ENCODE peak calls at places on chromosome 16, in nine cellular contexts. O is fibroblast of the conjunctiva; C is omental fat pad; Q is colonic mucosa; W is non-pigmented ciliary epithelial cell; L is HFFc6; H is hepatic stellate cell; X is stimulated activated CD4-positive, alpha-beta T cell treated with anti-CD3 and anti-CD28 coated beads, Interleukin-12 subunit alpha, Interleukin-12 subunit beta, amount 100 ng/mL, for 24 hours; T is activated B cell treated with CpG ODN at 0.5 μM for 24 hours. B is an unnamed sample.

GRCh38 chr16:4970010-4970409 is 11.9 kb downstream of the SEC14L5 start:
- DNase-seq in X (no peak), Q (no peak), W (no peak), L (no peak), O (no peak), T (no peak), H (no peak), C (no peak), B (no peak)

GRCh38 chr16:12426122-12426521 is 377.6 kb downstream of the CPPED1 start:
- DNase-seq in T (no peak), Q (no peak), L (peak), W (peak), C (no peak), X (no peak), O (no peak), H (no peak), B (peak)

GRCh38 chr16:12084436-12084835 is 107.9 kb downstream of the SNX29 start:
- DNase-seq in C (no peak), O (no peak), Q (no peak), X (no peak), W (no peak), H (no peak), T (no peak), L (no peak), B (no peak)

GRCh38 chr16:63458842-63459241 is 1422.6 kb upstream of the CDH8 start:
- DNase-seq in T (no peak), C (no peak), X (no peak), W (no peak), H (no peak), L (no peak), Q (no peak), O (no peak), B (no peak)

GRCh38 chr16:80006175-80006895 is 405.8 kb upstream of the MAF start:
- DNase-seq in O (no peak), X (no peak), H (no peak), C (no peak), L (no peak), W (no peak), Q (peak), T (no peak), B (no peak)

GRCh38 chr16:85158702-85159225 is 46.5 kb upstream of the CIBAR2 start:
- DNase-seq in W (no peak), O (no peak), T (no peak), C (no peak), H (no peak), L (no peak), X (no peak), Q (no peak), B (no peak)

GRCh38 chr16:57993452-57993851 is 7.0 kb downstream of the ZNF319 start:
- DNase-seq in O (no peak), T (no peak), X (no peak), L (no peak), W (no peak), Q (no peak), H (no peak), C (no peak), B (no peak)

GRCh38 chr16:8660841-8661301 is 13.5 kb upstream of the ABAT start:
- DNase-seq in C (no peak), T (no peak), L (peak), Q (peak), W (no peak), O (peak), X (peak), H (peak), B (peak)

GRCh38 chr16:24858219-24859041 is 12.7 kb downstream of the SLC5A11 start:
- DNase-seq in C (no peak), T (peak), L (peak), W (no peak), O (no peak), X (peak), H (peak), Q (peak), B (peak)

GRCh38 chr16:30053376-30054015 is 12.1 kb upstream of the ALDOA start:
- DNase-seq in W (no peak), C (no peak), X (no peak), O (no peak), L (peak), T (no peak), H (peak), Q (no peak), B (peak)

GRCh38 chr16:79182618-79183017 is 417.9 kb downstream of the MAF start:
- DNase-seq in C (no peak), Q (no peak), X (no peak), L (no peak), T (no peak), W (no peak), H (no peak), O (no peak), B (no peak)

GRCh38 chr16:12093902-12094301 is 117.4 kb downstream of the SNX29 start:
- DNase-seq in C (no peak), H (no peak), X (no peak), T (no peak), W (no peak), Q (no peak), O (no peak), L (no peak), B (no peak)

GRCh38 chr16:64907844-64908243 is 214.0 kb downstream of the CDH11 start:
- DNase-seq in Q (no peak), C (no peak), L (no peak), O (no peak), X (no peak), H (no peak), T (no peak), W (no peak), B (no peak)

GRCh38 chr16:19886061-19886792 is 1.6 kb upstream of the GPRC5B start:
- DNase-seq in W (peak), T (peak), H (peak), Q (peak), O (peak), C (peak), X (peak), L (peak), B (peak)

GRCh38 chr16:86248325-86248905 is 261.9 kb upstream of the FOXF1 start:
- DNase-seq in C (no peak), X (no peak), H (no peak), O (no peak), L (no peak), W (no peak), Q (peak), T (no peak), B (no peak)

GRCh38 chr16:89697161-89697615 is 4.3 kb downstream of the SPATA2L start:
- DNase-seq in L (no peak), Q (no peak), C (no peak), T (no peak), O (no peak), H (no peak), X (no peak), W (no peak), B (no peak)

GRCh38 chr16:29683543-29684090 is 4.6 kb downstream of the QPRT start:
- DNase-seq in T (no peak), Q (no peak), O (no peak), H (no peak), W (no peak), C (no peak), X (no peak), L (no peak), B (no peak)

GRCh38 chr16:12086861-12087260 is 110.3 kb downstream of the SNX29 start:
- DNase-seq in Q (no peak), H (no peak), L (no peak), X (no peak), O (no peak), C (no peak), T (no peak), W (no peak), B (no peak)

GRCh38 chr16:30065943-30066881 is 652 bp downstream of the ALDOA start:
- DNase-seq in L (no peak), W (no peak), C (peak), H (peak), Q (peak), X (no peak), T (no peak), O (no peak), B (peak)

GRCh38 chr16:3610698-3611144 is 685 bp downstream of the SLX4 start:
- DNase-seq in C (no peak), Q (no peak), W (no peak), O (no peak), X (no peak), T (no peak), H (peak), L (peak), B (no peak)

GRCh38 chr16:63921737-63922136 is 1200.1 kb downstream of the CDH11 start:
- DNase-seq in H (no peak), L (no peak), O (no peak), W (no peak), C (no peak), X (no peak), T (no peak), Q (no peak), B (no peak)

GRCh38 chr16:56547120-56547948 is 17.5 kb upstream of the MT4 start:
- DNase-seq in W (peak), T (no peak), Q (no peak), X (no peak), L (peak), C (no peak), H (no peak), O (peak), B (no peak)

GRCh38 chr16:17233301-17234002 is 237.3 kb downstream of the XYLT1 start:
- DNase-seq in H (no peak), T (no peak), L (no peak), Q (no peak), O (no peak), X (no peak), C (no peak), W (no peak), B (no peak)

GRCh38 chr16:77060614-77061013 is 130.4 kb upstream of the MON1B start:
- DNase-seq in T (no peak), H (no peak), W (no peak), O (no peak), Q (no peak), C (no peak), L (no peak), X (no peak), B (no peak)

GRCh38 chr16:1538804-1539520 is 5.5 kb downstream of the TMEM204 start:
- DNase-seq in W (no peak), C (no peak), T (no peak), O (no peak), L (no peak), H (no peak), Q (no peak), X (no peak), B (no peak)

GRCh38 chr16:65061935-65062334 is 59.9 kb downstream of the CDH11 start:
- DNase-seq in W (no peak), Q (no peak), H (no peak), O (no peak), T (no peak), L (no peak), X (no peak), C (no peak), B (no peak)

GRCh38 chr16:12463961-12464360 is 339.7 kb downstream of the CPPED1 start:
- DNase-seq in T (no peak), W (no peak), Q (no peak), L (no peak), O (no peak), C (no peak), H (no peak), X (no peak), B (no peak)

GRCh38 chr16:27458196-27458728 is 56.3 kb downstream of the IL21R start:
- DNase-seq in L (no peak), Q (no peak), O (no peak), T (no peak), H (no peak), W (no peak), C (no peak), X (no peak), B (no peak)

GRCh38 chr16:23015580-23015979 is 133.7 kb downstream of the USP31 start:
- DNase-seq in T (no peak), O (no peak), Q (no peak), C (no peak), L (no peak), H (no peak), W (no peak), X (no peak), B (no peak)

GRCh38 chr16:69194488-69194887 is 7.5 kb downstream of the SNTB2 start:
- DNase-seq in Q (peak), X (no peak), C (no peak), W (no peak), O (no peak), L (no peak), H (no peak), T (no peak), B (no peak)

GRCh38 chr16:26598061-26598460 is 468.7 kb upstream of the C16orf82 start:
- DNase-seq in Q (no peak), W (no peak), C (no peak), X (peak), T (no peak), O (no peak), H (no peak), L (no peak), B (peak)

GRCh38 chr16:61024180-61024900 is 1011.9 kb downstream of the CDH8 start:
- DNase-seq in O (no peak), C (no peak), T (no peak), H (no peak), X (no peak), L (no peak), W (no peak), Q (no peak), B (no peak)

GRCh38 chr16:47037746-47038458 is 64.4 kb upstream of the DNAJA2 start:
- DNase-seq in O (peak), W (no peak), C (peak), L (peak), T (peak), X (peak), H (peak), Q (peak), B (peak)

B was measured in RCC 7860.